ENCODE peak calls at places on chromosome 21, in four cellular contexts. Z is hepatocyte, Y is testis, K is esophagus squamous epithelium. W is an unnamed sample.
A peak's percentile ranks its signal among the peaks of the same experiment; 100 is the strongest.

GRCh38 chr21:43800124-43800523 is 10.7 kb downstream of the RRP1 start:
- DNase-seq in K (no peak), Z (no peak), Y (no peak), W (no peak)

GRCh38 chr21:33121715-33122475 is 52.0 kb downstream of the OLIG1 start:
- DNase-seq in Y (peak; percentile 74), K (no peak), Z (no peak), W (no peak)

GRCh38 chr21:29318354-29318753 is 19.6 kb downstream of the BACH1 start:
- DNase-seq in Y (no peak), Z (no peak), K (no peak), W (peak; percentile 28)

GRCh38 chr21:45054927-45055612 is 19.3 kb upstream of the ADARB1 start:
- DNase-seq in Y (no peak), Z (no peak), K (no peak), W (no peak)

GRCh38 chr21:43908167-43908566 is 43.1 kb downstream of the AGPAT3 start:
- DNase-seq in Z (no peak), Y (no peak), K (no peak), W (peak; percentile 94)

GRCh38 chr21:35940074-35940927 is 120.0 kb downstream of the SETD4 start:
- DNase-seq in Z (peak; percentile 83), Y (peak; percentile 72), K (no peak), W (peak; percentile 30)

GRCh38 chr21:46503922-46504539 is 45.3 kb downstream of the DIP2A start:
- DNase-seq in K (no peak), Z (no peak), Y (no peak), W (no peak)

GRCh38 chr21:21968810-21969588 is 970.8 kb downstream of the NCAM2 start:
- DNase-seq in Z (no peak), Y (no peak), K (no peak), W (no peak)

GRCh38 chr21:44356636-44357035 is 3.2 kb downstream of the TRPM2 start:
- DNase-seq in K (no peak), Z (no peak), Y (no peak), W (no peak)

GRCh38 chr21:40404319-40404906 is 442.5 kb downstream of the DSCAM start:
- DNase-seq in K (no peak), Z (peak; percentile 82), Y (no peak), W (peak; percentile 44)

GRCh38 chr21:19781881-19782652 is 1216.1 kb upstream of the NCAM2 start:
- DNase-seq in Y (no peak), K (no peak), Z (no peak), W (no peak)

GRCh38 chr21:42754270-42754933 is 101.0 kb downstream of the PDE9A start:
- DNase-seq in Z (no peak), K (no peak), Y (no peak), W (no peak)

GRCh38 chr21:45105906-45106485 is 31.6 kb downstream of the ADARB1 start:
- DNase-seq in K (no peak), Y (no peak), Z (no peak), W (no peak)

GRCh38 chr21:22250355-22250754 is 1252.1 kb downstream of the NCAM2 start:
- DNase-seq in Z (no peak), K (no peak), Y (no peak), W (no peak)

GRCh38 chr21:44771896-44772525 is 29.6 kb downstream of the UBE2G2 start:
- DNase-seq in K (no peak), Z (no peak), Y (no peak), W (no peak)

GRCh38 chr21:40165671-40166070 is 298.4 kb downstream of the PCP4 start:
- DNase-seq in Z (no peak), Y (no peak), K (no peak), W (no peak)

GRCh38 chr21:45073301-45074047 is 906 bp upstream of the ADARB1 start:
- DNase-seq in Z (peak; percentile 64), Y (peak; percentile 63), K (no peak), W (peak; percentile 48)

GRCh38 chr21:36454706-36455105 is 25.2 kb downstream of the CLDN14 start:
- DNase-seq in Y (no peak), K (no peak), Z (no peak), W (no peak)

GRCh38 chr21:41752231-41752681 is 14.6 kb downstream of the RIPK4 start:
- DNase-seq in Y (no peak), K (no peak), Z (peak; percentile 48), W (peak; percentile 17)

GRCh38 chr21:44964381-44964780 is 24.6 kb downstream of the SLX9 start:
- DNase-seq in Y (no peak), Z (no peak), K (no peak), W (no peak)

GRCh38 chr21:25283720-25284119 is 323.6 kb downstream of the MRPL39 start:
- DNase-seq in K (no peak), Z (peak; percentile 54), Y (no peak), W (no peak)

GRCh38 chr21:21547368-21547953 is 549.3 kb downstream of the NCAM2 start:
- DNase-seq in Y (no peak), Z (no peak), K (no peak), W (no peak)

GRCh38 chr21:44999428-44999971 is 59.7 kb downstream of the SLX9 start:
- DNase-seq in K (no peak), Z (no peak), Y (no peak), W (no peak)

GRCh38 chr21:43827015-43827611 is 37.7 kb downstream of the RRP1 start:
- DNase-seq in Z (peak; percentile 8), Y (no peak), K (no peak), W (no peak)

GRCh38 chr21:27645285-27645684 is 678.4 kb upstream of the ADAMTS5 start:
- DNase-seq in K (no peak), Y (no peak), Z (no peak), W (no peak)

GRCh38 chr21:43922949-43923348 is 57.9 kb downstream of the AGPAT3 start:
- DNase-seq in K (no peak), Z (no peak), Y (no peak), W (peak; percentile 48)

GRCh38 chr21:45641480-45642035 is 2.0 kb upstream of the PCBP3 start:
- DNase-seq in Y (no peak), K (no peak), Z (no peak), W (no peak)

GRCh38 chr21:42731264-42732032 is 78.0 kb downstream of the PDE9A start:
- DNase-seq in K (no peak), Z (peak; percentile 75), Y (no peak), W (no peak)

DNA sequence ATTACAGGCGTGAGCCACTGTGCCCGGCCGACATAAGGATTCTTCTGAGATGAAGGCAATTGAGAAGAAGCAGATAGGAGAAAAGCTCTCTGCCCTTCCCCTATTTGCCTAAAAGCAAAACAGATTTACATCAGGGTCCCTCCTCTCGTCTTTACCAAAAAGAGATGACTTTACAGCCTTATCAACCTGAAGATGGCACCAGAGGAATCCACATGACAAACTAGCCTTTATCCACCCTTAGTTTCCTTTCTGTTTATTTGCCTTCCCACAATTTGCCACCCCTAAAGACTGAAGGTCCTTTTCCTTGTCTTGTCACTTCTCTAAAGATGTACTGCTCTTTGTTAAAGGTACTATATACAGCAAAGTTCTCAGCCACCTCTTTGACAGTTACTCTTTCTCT is 70.7 kb upstream of the KRTAP19-8 start:
- DNase-seq in Z (no peak), Y (no peak), K (no peak), W (no peak)
- TF ChIP-seq CTCF in Z (peak; percentile 39), Y (no peak), K (no peak), W (no peak)

DNA sequence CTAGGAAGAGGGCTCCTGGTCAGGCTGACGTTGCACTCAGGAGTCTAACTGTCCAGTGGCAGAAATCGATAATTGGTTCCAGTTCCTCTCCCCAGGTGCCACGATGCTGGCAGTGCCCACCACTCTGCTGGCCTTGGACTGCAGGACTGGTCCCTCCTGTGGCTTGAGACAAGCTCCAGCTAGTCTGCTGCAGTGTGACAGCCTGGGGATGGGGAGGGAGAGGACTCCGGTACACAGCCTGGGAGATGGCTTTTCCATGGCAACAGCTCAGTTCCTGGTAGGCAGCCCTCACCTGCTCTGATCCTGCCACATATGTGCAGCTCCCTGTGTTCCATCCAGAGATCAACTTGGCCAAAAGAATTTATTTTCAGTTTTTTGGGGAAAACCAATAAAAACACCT is 239.3 kb downstream of the KCNJ6 start:
- DNase-seq in Y (no peak), K (no peak), Z (no peak), W (no peak)
- H3K27ac ChIP-seq in Y (no peak overlapping the region), K (no peak overlapping the region), Z (no peak overlapping the region), W (no peak overlapping the region)

DNA sequence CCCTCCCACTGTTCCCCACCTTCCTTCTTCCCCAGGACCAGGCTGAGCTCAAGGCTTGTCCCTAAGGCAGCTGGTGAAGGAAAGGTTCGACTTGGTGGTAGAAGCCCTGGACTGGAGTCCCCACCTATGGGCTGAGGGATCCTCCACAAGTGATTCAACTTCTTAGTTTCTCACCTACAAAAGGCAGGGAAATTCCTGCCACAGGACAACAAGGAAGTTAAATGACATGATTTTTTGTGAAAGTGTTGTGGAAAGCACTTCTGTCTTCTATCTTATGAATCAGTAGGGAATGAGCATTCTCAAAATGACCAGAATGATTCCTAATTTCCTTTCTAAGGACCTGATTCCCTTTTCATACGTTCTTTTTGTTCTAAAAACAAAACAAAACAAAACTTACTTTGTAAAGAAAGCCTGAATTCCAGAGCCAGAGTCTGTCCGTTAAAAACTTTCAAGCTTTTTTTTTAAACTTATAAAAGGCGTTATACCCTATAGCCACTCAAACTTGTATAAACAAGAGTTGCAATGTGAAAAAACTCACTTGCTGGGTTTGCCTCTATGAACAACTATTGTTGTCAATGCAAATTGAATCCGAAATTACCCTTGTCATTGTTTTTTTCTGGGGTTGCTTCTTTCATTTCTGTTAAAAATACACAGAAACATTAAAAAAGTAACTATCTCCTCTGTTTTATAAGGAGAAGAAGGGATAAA is 12.2 kb downstream of the KCNJ15 start:
- DNase-seq in Z (no peak), K (no peak), Y (no peak), W (no peak)
- H3K4me3 ChIP-seq in Z (no peak overlapping the region), K (no peak overlapping the region), Y (no peak overlapping the region), W (no peak overlapping the region)

GRCh38 chr21:15227919-15228318 is 163.1 kb upstream of the NRIP1 start:
- DNase-seq in K (no peak), Y (no peak), Z (no peak), W (no peak)
- TF ChIP-seq CTCF in K (no peak), Y (no peak), Z (no peak), W (no peak)

GRCh38 chr21:34691396-34692032 is 22.7 kb downstream of the CLIC6 start:
- DNase-seq in K (no peak), Y (no peak), Z (no peak), W (no peak)

GRCh38 chr21:34693192-34693810 is 24.5 kb downstream of the CLIC6 start:
- DNase-seq in K (no peak), Z (peak; percentile 74), Y (peak; percentile 68), W (peak; percentile 19)

GRCh38 chr21:34690793-34691175 is 22.0 kb downstream of the CLIC6 start:
- DNase-seq in Z (no peak), Y (no peak), K (no peak), W (no peak)

GRCh38 chr21:34690041-34690792 is 21.4 kb downstream of the CLIC6 start:
- DNase-seq in K (no peak), Y (no peak), Z (peak; percentile 38), W (no peak)

DNA sequence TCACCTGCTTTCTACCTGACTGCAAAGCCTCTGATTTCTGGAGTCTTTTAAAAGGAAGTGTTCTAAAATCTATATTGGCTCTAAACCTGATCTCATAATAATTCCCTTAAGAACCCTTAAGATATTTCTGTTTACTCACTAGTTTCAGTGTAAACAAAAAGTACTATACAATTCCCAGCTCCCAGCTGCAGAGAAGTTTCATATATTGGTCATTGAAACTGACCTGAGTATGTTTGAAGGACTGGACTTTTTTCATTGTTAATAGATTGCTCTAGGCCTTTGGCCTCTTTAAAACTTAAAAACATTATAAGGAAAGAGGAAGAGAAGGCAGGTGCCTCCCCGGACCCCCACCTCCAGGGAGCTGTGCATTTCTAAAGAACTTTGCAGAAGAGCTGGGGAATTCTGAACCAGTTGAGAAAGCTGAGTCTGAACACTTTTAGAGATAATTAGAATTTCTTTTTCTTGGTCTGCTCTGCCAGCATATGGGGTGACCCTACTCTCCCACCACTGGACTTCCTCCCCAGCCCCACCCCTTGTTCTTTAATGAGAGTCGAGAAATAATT is 23.7 kb downstream of the CLIC6 start:
- DNase-seq in K (no peak), Z (no peak), Y (no peak), W (no peak)
- H3K27ac ChIP-seq in K (peak overlapping the region; percentile 83), Z (peak overlapping the region; percentile 62), Y (no peak overlapping the region), W (no peak overlapping the region)

W was measured in thyroid gland.